ENCODE peak calls at places on chromosomes 6 and 20, in six cellular contexts. One of them, this sample, is unnamed.
A peak's percentile ranks its signal among the peaks of the same experiment; 100 is the strongest.

GRCh38 chr6:39377530-39377929 is 55.0 kb upstream of the KCNK16 start:
- DNase-seq in left lung: peak; percentile 56
- DNase-seq in IMR-90: peak; percentile 44
- DNase-seq in Karpas-422: peak; percentile 54
- DNase-seq in neural progenitor cell: peak; percentile 89
- DNase-seq in CD8-positive, alpha-beta T cell: no peak
- DNase-seq in this sample: no peak

GRCh38 chr20:58555078-58555765 is 40.0 kb upstream of the APCDD1L start:
- DNase-seq in IMR-90: peak; percentile 89
- DNase-seq in CD8-positive, alpha-beta T cell: no peak
- DNase-seq in Karpas-422: no peak
- DNase-seq in left lung: no peak
- DNase-seq in neural progenitor cell: no peak
- DNase-seq in this sample: no peak

GRCh38 chr6:169950558-169950957 is 199.1 kb downstream of the ERMARD start:
- DNase-seq in left lung: no peak
- DNase-seq in neural progenitor cell: peak; percentile 44
- DNase-seq in CD8-positive, alpha-beta T cell: no peak
- DNase-seq in Karpas-422: peak; percentile 74
- DNase-seq in IMR-90: no peak
- DNase-seq in this sample: no peak

GRCh38 chr6:73079611-73079955 is 145.7 kb downstream of the KHDC1L start:
- DNase-seq in left lung: no peak
- DNase-seq in Karpas-422: no peak
- DNase-seq in neural progenitor cell: no peak
- DNase-seq in IMR-90: peak; percentile 84
- DNase-seq in CD8-positive, alpha-beta T cell: no peak
- DNase-seq in this sample: no peak

GRCh38 chr6:41584668-41585205 is 38.6 kb downstream of the FOXP4 start:
- DNase-seq in Karpas-422: no peak
- DNase-seq in IMR-90: no peak
- DNase-seq in neural progenitor cell: peak; percentile 69
- DNase-seq in CD8-positive, alpha-beta T cell: no peak
- DNase-seq in left lung: no peak
- DNase-seq in this sample: no peak

GRCh38 chr6:26053929-26054658 is 33.1 kb upstream of the HFE start:
- DNase-seq in left lung: no peak
- DNase-seq in neural progenitor cell: no peak
- DNase-seq in CD8-positive, alpha-beta T cell: no peak
- DNase-seq in IMR-90: peak; percentile 16
- DNase-seq in Karpas-422: no peak
- DNase-seq in this sample: no peak

GRCh38 chr20:32454164-32455145 is 96.3 kb downstream of the ASXL1 start:
- DNase-seq in left lung: no peak
- DNase-seq in IMR-90: no peak
- DNase-seq in CD8-positive, alpha-beta T cell: no peak
- DNase-seq in neural progenitor cell: no peak
- DNase-seq in Karpas-422: no peak
- DNase-seq in this sample: no peak

GRCh38 chr6:125511809-125512341 is 210.1 kb upstream of the HDDC2 start:
- DNase-seq in IMR-90: no peak
- DNase-seq in left lung: no peak
- DNase-seq in Karpas-422: no peak
- DNase-seq in neural progenitor cell: no peak
- DNase-seq in CD8-positive, alpha-beta T cell: no peak
- DNase-seq in this sample: no peak

GRCh38 chr6:10404799-10405524 is 9.9 kb downstream of the TFAP2A start:
- DNase-seq in left lung: no peak
- DNase-seq in Karpas-422: no peak
- DNase-seq in IMR-90: no peak
- DNase-seq in CD8-positive, alpha-beta T cell: no peak
- DNase-seq in neural progenitor cell: no peak
- DNase-seq in this sample: no peak

GRCh38 chr6:126550323-126550722 is 210.4 kb downstream of the CENPW start:
- DNase-seq in neural progenitor cell: no peak
- DNase-seq in CD8-positive, alpha-beta T cell: no peak
- DNase-seq in IMR-90: no peak
- DNase-seq in Karpas-422: no peak
- DNase-seq in left lung: no peak
- DNase-seq in this sample: no peak

GRCh38 chr6:136527831-136528230 is 22.4 kb downstream of the MAP7 start:
- DNase-seq in Karpas-422: no peak
- DNase-seq in neural progenitor cell: no peak
- DNase-seq in IMR-90: no peak
- DNase-seq in CD8-positive, alpha-beta T cell: no peak
- DNase-seq in left lung: no peak
- DNase-seq in this sample: no peak

GRCh38 chr6:125598422-125598821 is 151.0 kb upstream of the HEY2 start:
- DNase-seq in CD8-positive, alpha-beta T cell: no peak
- DNase-seq in left lung: peak; percentile 82
- DNase-seq in Karpas-422: peak; percentile 54
- DNase-seq in IMR-90: peak; percentile 76
- DNase-seq in neural progenitor cell: no peak
- DNase-seq in this sample: no peak

GRCh38 chr6:150919938-150920337 is 54.4 kb downstream of the MTHFD1L start:
- DNase-seq in Karpas-422: no peak
- DNase-seq in left lung: no peak
- DNase-seq in IMR-90: no peak
- DNase-seq in neural progenitor cell: no peak
- DNase-seq in CD8-positive, alpha-beta T cell: no peak
- DNase-seq in this sample: no peak

GRCh38 chr6:97459986-97460385 is 177.0 kb upstream of the MMS22L start:
- DNase-seq in CD8-positive, alpha-beta T cell: no peak
- DNase-seq in neural progenitor cell: no peak
- DNase-seq in IMR-90: no peak
- DNase-seq in Karpas-422: no peak
- DNase-seq in left lung: no peak
- DNase-seq in this sample: no peak

GRCh38 chr20:38833857-38834164 is 28.3 kb downstream of the PPP1R16B start:
- DNase-seq in left lung: no peak
- DNase-seq in IMR-90: no peak
- DNase-seq in Karpas-422: no peak
- DNase-seq in neural progenitor cell: no peak
- DNase-seq in CD8-positive, alpha-beta T cell: no peak
- DNase-seq in this sample: no peak

GRCh38 chr6:90217621-90218496 is 78.8 kb downstream of the BACH2 start:
- DNase-seq in IMR-90: no peak
- DNase-seq in left lung: no peak
- DNase-seq in neural progenitor cell: no peak
- DNase-seq in Karpas-422: no peak
- DNase-seq in CD8-positive, alpha-beta T cell: no peak
- DNase-seq in this sample: peak; percentile 72

GRCh38 chr6:52839124-52840055 is 1.2 kb downstream of the GSTA5 start:
- DNase-seq in IMR-90: peak; percentile 62
- DNase-seq in neural progenitor cell: peak; percentile 56
- DNase-seq in CD8-positive, alpha-beta T cell: peak; percentile 36
- DNase-seq in Karpas-422: peak; percentile 70
- DNase-seq in left lung: no peak
- DNase-seq in this sample: peak; percentile 34

GRCh38 chr6:16409531-16410441 is 171.4 kb downstream of the GMPR start:
- DNase-seq in neural progenitor cell: peak; percentile 77
- DNase-seq in IMR-90: peak; percentile 45
- DNase-seq in CD8-positive, alpha-beta T cell: peak; percentile 29
- DNase-seq in Karpas-422: peak; percentile 92
- DNase-seq in left lung: peak; percentile 57
- DNase-seq in this sample: peak; percentile 65

GRCh38 chr6:121435444-121436069 is at the start of gene GJA1:
- DNase-seq in left lung: peak; percentile 54
- DNase-seq in CD8-positive, alpha-beta T cell: no peak
- DNase-seq in neural progenitor cell: peak; percentile 78
- DNase-seq in Karpas-422: no peak
- DNase-seq in IMR-90: peak; percentile 86
- DNase-seq in this sample: no peak

GRCh38 chr6:122995930-122996796 is at the start of gene CLVS2:
- DNase-seq in neural progenitor cell: peak; percentile 87
- DNase-seq in left lung: no peak
- DNase-seq in CD8-positive, alpha-beta T cell: no peak
- DNase-seq in Karpas-422: no peak
- DNase-seq in IMR-90: no peak
- DNase-seq in this sample: no peak

GRCh38 chr6:56370127-56370540 is 122.8 kb upstream of the COL21A1 start:
- DNase-seq in IMR-90: no peak
- DNase-seq in Karpas-422: no peak
- DNase-seq in left lung: peak; percentile 64
- DNase-seq in CD8-positive, alpha-beta T cell: no peak
- DNase-seq in neural progenitor cell: peak; percentile 68
- DNase-seq in this sample: no peak

GRCh38 chr6:32254761-32255211 is 30.9 kb upstream of the NOTCH4 start:
- DNase-seq in Karpas-422: no peak
- DNase-seq in IMR-90: no peak
- DNase-seq in left lung: no peak
- DNase-seq in neural progenitor cell: no peak
- DNase-seq in CD8-positive, alpha-beta T cell: no peak
- DNase-seq in this sample: no peak

GRCh38 chr6:147621280-147621679 is 112.8 kb downstream of the SAMD5 start:
- DNase-seq in CD8-positive, alpha-beta T cell: no peak
- DNase-seq in IMR-90: peak; percentile 87
- DNase-seq in neural progenitor cell: no peak
- DNase-seq in left lung: no peak
- DNase-seq in Karpas-422: no peak
- DNase-seq in this sample: no peak

GRCh38 chr6:167672738-167673137 is 154.0 kb upstream of the AFDN start:
- DNase-seq in neural progenitor cell: no peak
- DNase-seq in IMR-90: no peak
- DNase-seq in left lung: no peak
- DNase-seq in Karpas-422: no peak
- DNase-seq in CD8-positive, alpha-beta T cell: no peak
- DNase-seq in this sample: no peak

GRCh38 chr6:159718634-159719033 is 8.7 kb upstream of the WTAP start:
- DNase-seq in neural progenitor cell: no peak
- DNase-seq in IMR-90: no peak
- DNase-seq in left lung: no peak
- DNase-seq in CD8-positive, alpha-beta T cell: no peak
- DNase-seq in Karpas-422: no peak
- DNase-seq in this sample: no peak

GRCh38 chr6:23654745-23655144 is 471.3 kb upstream of the NRSN1 start:
- DNase-seq in Karpas-422: no peak
- DNase-seq in CD8-positive, alpha-beta T cell: no peak
- DNase-seq in neural progenitor cell: no peak
- DNase-seq in left lung: no peak
- DNase-seq in IMR-90: no peak
- DNase-seq in this sample: no peak

GRCh38 chr6:99066041-99066440 is 118.3 kb upstream of the FBXL4 start:
- DNase-seq in IMR-90: no peak
- DNase-seq in neural progenitor cell: no peak
- DNase-seq in left lung: no peak
- DNase-seq in Karpas-422: no peak
- DNase-seq in CD8-positive, alpha-beta T cell: no peak
- DNase-seq in this sample: no peak

GRCh38 chr20:29878281-29878741 is 1379.2 kb upstream of the DEFB115 start:
- DNase-seq in left lung: no peak
- DNase-seq in Karpas-422: no peak
- DNase-seq in CD8-positive, alpha-beta T cell: no peak
- DNase-seq in IMR-90: no peak
- DNase-seq in neural progenitor cell: peak; percentile 24
- DNase-seq in this sample: no peak

GRCh38 chr6:24974182-24975171 is 38.7 kb upstream of the RIPOR2 start:
- DNase-seq in CD8-positive, alpha-beta T cell: no peak
- DNase-seq in IMR-90: no peak
- DNase-seq in left lung: no peak
- DNase-seq in neural progenitor cell: no peak
- DNase-seq in Karpas-422: peak; percentile 55
- DNase-seq in this sample: peak; percentile 66

GRCh38 chr6:134324766-134325165 is 6.9 kb upstream of the SGK1 start:
- DNase-seq in Karpas-422: no peak
- DNase-seq in IMR-90: no peak
- DNase-seq in left lung: no peak
- DNase-seq in CD8-positive, alpha-beta T cell: no peak
- DNase-seq in neural progenitor cell: no peak
- DNase-seq in this sample: no peak
- H3K4me3 ChIP-seq in Karpas-422: no peak overlapping the region
- H3K4me3 ChIP-seq in IMR-90: no peak overlapping the region
- H3K4me3 ChIP-seq in left lung: no peak overlapping the region
- H3K4me3 ChIP-seq in CD8-positive, alpha-beta T cell: no peak overlapping the region
- H3K4me3 ChIP-seq in neural progenitor cell: no peak overlapping the region
- H3K4me3 ChIP-seq in this sample: no peak overlapping the region

GRCh38 chr6:145442110-145442509 is 293.2 kb downstream of the EPM2A start:
- DNase-seq in IMR-90: no peak
- DNase-seq in Karpas-422: no peak
- DNase-seq in neural progenitor cell: no peak
- DNase-seq in left lung: no peak
- DNase-seq in CD8-positive, alpha-beta T cell: no peak
- DNase-seq in this sample: no peak
- H3K9me3 ChIP-seq in IMR-90: peaks cover 2% of the 10 kb centered on the region
- H3K9me3 ChIP-seq in Karpas-422: peaks cover 10% of the 10 kb centered on the region
- H3K9me3 ChIP-seq in neural progenitor cell: peaks cover 6% of the 10 kb centered on the region
- H3K9me3 ChIP-seq in left lung: no peaks in the 10 kb centered on the region
- H3K9me3 ChIP-seq in CD8-positive, alpha-beta T cell: no peaks in the 10 kb centered on the region
- H3K9me3 ChIP-seq in this sample: peaks cover 5% of the 10 kb centered on the region

GRCh38 chr6:69846770-69847506 is 19.4 kb upstream of the COL19A1 start:
- DNase-seq in Karpas-422: no peak
- DNase-seq in IMR-90: no peak
- DNase-seq in CD8-positive, alpha-beta T cell: no peak
- DNase-seq in neural progenitor cell: no peak
- DNase-seq in left lung: no peak
- DNase-seq in this sample: no peak

GRCh38 chr6:69847507-69847812 is 18.9 kb upstream of the COL19A1 start:
- DNase-seq in CD8-positive, alpha-beta T cell: no peak
- DNase-seq in Karpas-422: no peak
- DNase-seq in IMR-90: no peak
- DNase-seq in neural progenitor cell: no peak
- DNase-seq in left lung: no peak
- DNase-seq in this sample: no peak

GRCh38 chr6:69846312-69846711 is 20.0 kb upstream of the COL19A1 start:
- DNase-seq in left lung: no peak
- DNase-seq in IMR-90: no peak
- DNase-seq in CD8-positive, alpha-beta T cell: no peak
- DNase-seq in Karpas-422: no peak
- DNase-seq in neural progenitor cell: no peak
- DNase-seq in this sample: no peak

GRCh38 chr6:69841862-69842261 is 24.5 kb upstream of the COL19A1 start:
- DNase-seq in IMR-90: no peak
- DNase-seq in neural progenitor cell: no peak
- DNase-seq in Karpas-422: no peak
- DNase-seq in left lung: no peak
- DNase-seq in CD8-positive, alpha-beta T cell: no peak
- DNase-seq in this sample: no peak

DNA sequence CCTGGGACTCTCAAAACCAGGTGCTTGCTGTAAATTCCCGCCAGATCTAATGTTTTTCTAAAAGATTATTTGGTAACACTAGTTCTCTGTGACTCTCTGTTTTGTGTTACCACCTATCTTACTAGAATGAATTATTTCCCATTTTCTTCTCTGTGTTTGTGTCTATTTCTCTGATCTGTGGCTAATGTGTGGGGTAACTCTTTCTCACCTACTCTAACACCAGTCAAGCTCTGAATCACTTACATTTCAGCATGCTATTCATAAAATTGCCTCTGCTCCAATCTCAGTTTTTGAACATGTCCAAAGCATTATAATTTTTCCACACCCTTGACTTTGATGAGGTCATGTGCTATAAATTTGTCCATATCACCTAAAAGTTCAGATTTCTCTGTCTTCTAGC is 23.2 kb upstream of the COL19A1 start:
- DNase-seq in Karpas-422: no peak
- DNase-seq in left lung: no peak
- DNase-seq in neural progenitor cell: no peak
- DNase-seq in IMR-90: no peak
- DNase-seq in CD8-positive, alpha-beta T cell: no peak
- DNase-seq in this sample: no peak
- H3K4me1 ChIP-seq in Karpas-422: peaks cover 14% of the 10 kb centered on the region
- H3K4me1 ChIP-seq in left lung: no peaks in the 10 kb centered on the region
- H3K4me1 ChIP-seq in neural progenitor cell: no peaks in the 10 kb centered on the region
- H3K4me1 ChIP-seq in IMR-90: no peaks in the 10 kb centered on the region
- H3K4me1 ChIP-seq in CD8-positive, alpha-beta T cell: no peaks in the 10 kb centered on the region
- H3K4me1 ChIP-seq in this sample: no peaks in the 10 kb centered on the region

GRCh38 chr6:27889275-27889627 is 22.9 kb downstream of the OR2B2 start:
- DNase-seq in CD8-positive, alpha-beta T cell: no peak
- DNase-seq in neural progenitor cell: no peak
- DNase-seq in left lung: no peak
- DNase-seq in IMR-90: peak; percentile 6
- DNase-seq in Karpas-422: no peak
- DNase-seq in this sample: no peak
- H3K4me3 ChIP-seq in CD8-positive, alpha-beta T cell: no peak overlapping the region
- H3K4me3 ChIP-seq in neural progenitor cell: peak overlapping the region; percentile 97
- H3K4me3 ChIP-seq in left lung: no peak overlapping the region
- H3K4me3 ChIP-seq in IMR-90: no peak overlapping the region
- H3K4me3 ChIP-seq in Karpas-422: no peak overlapping the region
- H3K4me3 ChIP-seq in this sample: no peak overlapping the region